ENCODE peak calls at places on chromosomes 13 and 19, in six cellular contexts. One of them, this sample, is unnamed.
A peak's percentile ranks its signal among the peaks of the same experiment; 100 is the strongest.

GRCh38 chr19:8069116-8069973 is 16.8 kb downstream of the CCL25 start:
- DNase-seq in epithelial cell of esophagus: no peak
- DNase-seq in A549: no peak
- DNase-seq in tibial artery: no peak
- DNase-seq in cardiac fibroblast: no peak
- DNase-seq in spleen: no peak
- DNase-seq in this sample: no peak

GRCh38 chr19:802497-802887 is 5.2 kb downstream of the PTBP1 start:
- DNase-seq in spleen: no peak
- DNase-seq in tibial artery: no peak
- DNase-seq in epithelial cell of esophagus: no peak
- DNase-seq in cardiac fibroblast: peak; percentile 54
- DNase-seq in A549: no peak
- DNase-seq in this sample: no peak

GRCh38 chr13:42474954-42475353 is 99.0 kb upstream of the TNFSF11 start:
- DNase-seq in spleen: no peak
- DNase-seq in A549: no peak
- DNase-seq in cardiac fibroblast: peak; percentile 53
- DNase-seq in tibial artery: no peak
- DNase-seq in epithelial cell of esophagus: no peak
- DNase-seq in this sample: no peak

GRCh38 chr13:97977376-97977705 is 23.9 kb downstream of the IPO5 start:
- DNase-seq in epithelial cell of esophagus: no peak
- DNase-seq in tibial artery: no peak
- DNase-seq in A549: no peak
- DNase-seq in cardiac fibroblast: no peak
- DNase-seq in spleen: no peak
- DNase-seq in this sample: peak; percentile 20

GRCh38 chr19:17121736-17122293 is 46.2 kb downstream of the MYO9B start:
- DNase-seq in A549: no peak
- DNase-seq in tibial artery: peak; percentile 85
- DNase-seq in spleen: no peak
- DNase-seq in cardiac fibroblast: peak; percentile 86
- DNase-seq in epithelial cell of esophagus: no peak
- DNase-seq in this sample: no peak

GRCh38 chr13:109750376-109750775 is 36.0 kb downstream of the IRS2 start:
- DNase-seq in tibial artery: no peak
- DNase-seq in spleen: no peak
- DNase-seq in A549: no peak
- DNase-seq in cardiac fibroblast: no peak
- DNase-seq in epithelial cell of esophagus: no peak
- DNase-seq in this sample: no peak

GRCh38 chr13:106612688-106613087 is 44.8 kb upstream of the ARGLU1 start:
- DNase-seq in A549: no peak
- DNase-seq in cardiac fibroblast: peak; percentile 78
- DNase-seq in spleen: no peak
- DNase-seq in tibial artery: no peak
- DNase-seq in epithelial cell of esophagus: peak; percentile 42
- DNase-seq in this sample: peak; percentile 12

GRCh38 chr19:30229524-30230174 is 142.5 kb upstream of the ZNF536 start:
- DNase-seq in cardiac fibroblast: no peak
- DNase-seq in A549: no peak
- DNase-seq in epithelial cell of esophagus: no peak
- DNase-seq in tibial artery: no peak
- DNase-seq in spleen: no peak
- DNase-seq in this sample: no peak

GRCh38 chr13:76330756-76331155 is 555.4 kb downstream of the KCTD12 start:
- DNase-seq in tibial artery: no peak
- DNase-seq in epithelial cell of esophagus: no peak
- DNase-seq in cardiac fibroblast: no peak
- DNase-seq in A549: no peak
- DNase-seq in spleen: no peak
- DNase-seq in this sample: no peak

GRCh38 chr19:1169921-1170885 is 3.9 kb downstream of the SBNO2 start:
- DNase-seq in tibial artery: no peak
- DNase-seq in cardiac fibroblast: peak; percentile 61
- DNase-seq in spleen: peak; percentile 79
- DNase-seq in epithelial cell of esophagus: peak; percentile 81
- DNase-seq in A549: no peak
- DNase-seq in this sample: peak; percentile 56

GRCh38 chr19:8831373-8831772 is 731 bp downstream of the ZNF558 start:
- DNase-seq in tibial artery: no peak
- DNase-seq in A549: no peak
- DNase-seq in spleen: no peak
- DNase-seq in cardiac fibroblast: no peak
- DNase-seq in epithelial cell of esophagus: no peak
- DNase-seq in this sample: no peak

GRCh38 chr19:44625531-44626066 is 12.2 kb downstream of the IGSF23 start:
- DNase-seq in cardiac fibroblast: no peak
- DNase-seq in spleen: no peak
- DNase-seq in A549: no peak
- DNase-seq in tibial artery: no peak
- DNase-seq in epithelial cell of esophagus: no peak
- DNase-seq in this sample: no peak

GRCh38 chr19:46919324-46919723 is 58.5 kb downstream of the ARHGAP35 start:
- DNase-seq in cardiac fibroblast: no peak
- DNase-seq in spleen: no peak
- DNase-seq in A549: no peak
- DNase-seq in tibial artery: no peak
- DNase-seq in epithelial cell of esophagus: peak; percentile 56
- DNase-seq in this sample: peak; percentile 63

GRCh38 chr13:76783798-76784197 is 102.4 kb downstream of the KCTD12 start:
- DNase-seq in A549: no peak
- DNase-seq in tibial artery: no peak
- DNase-seq in epithelial cell of esophagus: peak; percentile 30
- DNase-seq in spleen: no peak
- DNase-seq in cardiac fibroblast: no peak
- DNase-seq in this sample: peak; percentile 8

GRCh38 chr13:26964278-26965057 is 203.9 kb upstream of the GPR12 start:
- DNase-seq in tibial artery: no peak
- DNase-seq in cardiac fibroblast: peak; percentile 49
- DNase-seq in A549: no peak
- DNase-seq in spleen: no peak
- DNase-seq in epithelial cell of esophagus: no peak
- DNase-seq in this sample: no peak

GRCh38 chr19:56727731-56728130 is 56.2 kb upstream of the ZNF835 start:
- DNase-seq in A549: no peak
- DNase-seq in tibial artery: no peak
- DNase-seq in epithelial cell of esophagus: no peak
- DNase-seq in spleen: no peak
- DNase-seq in cardiac fibroblast: no peak
- DNase-seq in this sample: no peak

GRCh38 chr13:113915786-113916329 is 52.0 kb upstream of the GAS6 start:
- DNase-seq in spleen: no peak
- DNase-seq in tibial artery: no peak
- DNase-seq in cardiac fibroblast: no peak
- DNase-seq in A549: no peak
- DNase-seq in epithelial cell of esophagus: no peak
- DNase-seq in this sample: no peak

GRCh38 chr13:110379905-110380341 is 72.8 kb downstream of the COL4A2 start:
- DNase-seq in A549: no peak
- DNase-seq in spleen: no peak
- DNase-seq in tibial artery: no peak
- DNase-seq in epithelial cell of esophagus: peak; percentile 24
- DNase-seq in cardiac fibroblast: no peak
- DNase-seq in this sample: peak; percentile 51

GRCh38 chr19:16366433-16367268 is 42.0 kb downstream of the KLF2 start:
- DNase-seq in tibial artery: no peak
- DNase-seq in epithelial cell of esophagus: no peak
- DNase-seq in A549: no peak
- DNase-seq in cardiac fibroblast: no peak
- DNase-seq in spleen: peak; percentile 85
- DNase-seq in this sample: no peak

GRCh38 chr19:19105365-19106060 is 32.8 kb downstream of the TMEM161A start:
- DNase-seq in tibial artery: no peak
- DNase-seq in spleen: no peak
- DNase-seq in A549: peak; percentile 48
- DNase-seq in epithelial cell of esophagus: peak; percentile 65
- DNase-seq in cardiac fibroblast: peak; percentile 76
- DNase-seq in this sample: peak; percentile 41

GRCh38 chr19:19259741-19260140 is 13.4 kb downstream of the TM6SF2 start:
- DNase-seq in epithelial cell of esophagus: peak; percentile 36
- DNase-seq in cardiac fibroblast: no peak
- DNase-seq in spleen: no peak
- DNase-seq in A549: peak; percentile 53
- DNase-seq in tibial artery: no peak
- DNase-seq in this sample: peak; percentile 25

GRCh38 chr13:21986602-21987001 is 315.7 kb downstream of the FGF9 start:
- DNase-seq in spleen: no peak
- DNase-seq in A549: no peak
- DNase-seq in tibial artery: peak; percentile 84
- DNase-seq in cardiac fibroblast: peak; percentile 9
- DNase-seq in epithelial cell of esophagus: no peak
- DNase-seq in this sample: no peak

GRCh38 chr19:1904385-1905070 is 671 bp upstream of the ADAT3 start:
- DNase-seq in cardiac fibroblast: peak; percentile 39
- DNase-seq in tibial artery: no peak
- DNase-seq in spleen: no peak
- DNase-seq in epithelial cell of esophagus: peak; percentile 98
- DNase-seq in A549: no peak
- DNase-seq in this sample: peak; percentile 79

GRCh38 chr19:15124572-15125231 is 17.5 kb downstream of the SYDE1 start:
- DNase-seq in spleen: no peak
- DNase-seq in tibial artery: no peak
- DNase-seq in epithelial cell of esophagus: peak; percentile 36
- DNase-seq in cardiac fibroblast: no peak
- DNase-seq in A549: no peak
- DNase-seq in this sample: no peak

GRCh38 chr19:6712231-6712630 is 8.2 kb downstream of the C3 start:
- DNase-seq in epithelial cell of esophagus: no peak
- DNase-seq in A549: no peak
- DNase-seq in cardiac fibroblast: no peak
- DNase-seq in spleen: peak; percentile 47
- DNase-seq in tibial artery: no peak
- DNase-seq in this sample: no peak

DNA sequence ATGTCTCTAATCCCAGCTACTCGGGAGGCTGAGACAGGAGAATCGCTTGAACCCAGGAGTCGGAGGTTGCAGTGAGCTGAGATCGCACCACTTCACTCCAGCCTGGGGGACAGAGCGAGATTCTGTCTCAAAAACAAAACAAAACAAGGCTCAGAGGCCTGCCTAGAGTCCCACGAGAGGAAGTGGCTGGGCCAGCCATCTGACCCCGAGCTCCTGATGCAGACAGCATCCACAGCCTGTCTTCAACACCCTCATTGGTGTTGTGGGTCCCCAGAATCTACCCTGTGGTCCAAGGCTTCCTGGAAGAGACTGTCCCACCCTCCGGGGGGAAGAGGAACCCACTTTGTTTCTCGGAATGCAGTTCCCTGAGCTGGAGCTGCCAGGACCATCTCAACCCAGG is 24.7 kb downstream of the RFX1 start:
- DNase-seq in epithelial cell of esophagus: no peak
- DNase-seq in A549: no peak
- DNase-seq in cardiac fibroblast: no peak
- DNase-seq in tibial artery: no peak
- DNase-seq in spleen: no peak
- DNase-seq in this sample: no peak
- H3K4me3 ChIP-seq in epithelial cell of esophagus: no peak overlapping the region
- H3K4me3 ChIP-seq in A549: no peak overlapping the region
- H3K4me3 ChIP-seq in cardiac fibroblast: no peak overlapping the region
- H3K4me3 ChIP-seq in tibial artery: no peak overlapping the region
- H3K4me3 ChIP-seq in spleen: no peak overlapping the region
- H3K4me3 ChIP-seq in this sample: no peak overlapping the region

GRCh38 chr13:112450567-112451240 is 74.5 kb downstream of the SPACA7 start:
- DNase-seq in cardiac fibroblast: no peak
- DNase-seq in epithelial cell of esophagus: no peak
- DNase-seq in tibial artery: peak; percentile 31
- DNase-seq in spleen: peak; percentile 32
- DNase-seq in A549: no peak
- DNase-seq in this sample: no peak

GRCh38 chr13:112453874-112454647 is 77.9 kb downstream of the SPACA7 start:
- DNase-seq in epithelial cell of esophagus: no peak
- DNase-seq in spleen: peak; percentile 49
- DNase-seq in cardiac fibroblast: no peak
- DNase-seq in tibial artery: peak; percentile 51
- DNase-seq in A549: no peak
- DNase-seq in this sample: no peak

GRCh38 chr13:112453207-112453829 is 77.2 kb downstream of the SPACA7 start:
- DNase-seq in spleen: peak; percentile 59
- DNase-seq in epithelial cell of esophagus: no peak
- DNase-seq in tibial artery: no peak
- DNase-seq in A549: no peak
- DNase-seq in cardiac fibroblast: no peak
- DNase-seq in this sample: no peak

GRCh38 chr13:112451512-112452379 is 75.6 kb downstream of the SPACA7 start:
- DNase-seq in spleen: peak; percentile 67
- DNase-seq in epithelial cell of esophagus: no peak
- DNase-seq in cardiac fibroblast: no peak
- DNase-seq in tibial artery: peak; percentile 57
- DNase-seq in A549: no peak
- DNase-seq in this sample: no peak

GRCh38 chr13:112452380-112453206 is 76.4 kb downstream of the SPACA7 start:
- DNase-seq in A549: no peak
- DNase-seq in cardiac fibroblast: no peak
- DNase-seq in epithelial cell of esophagus: no peak
- DNase-seq in tibial artery: peak; percentile 63
- DNase-seq in spleen: peak; percentile 68
- DNase-seq in this sample: no peak
- TF ChIP-seq CTCF in A549: no peak
- TF ChIP-seq CTCF in cardiac fibroblast: no peak
- TF ChIP-seq CTCF in epithelial cell of esophagus: no peak
- TF ChIP-seq CTCF in tibial artery: no peak
- TF ChIP-seq CTCF in spleen: no peak
- TF ChIP-seq CTCF in this sample: no peak

GRCh38 chr19:50659318-50660082 is 10.3 kb downstream of the C19orf81 start:
- DNase-seq in spleen: no peak
- DNase-seq in A549: no peak
- DNase-seq in epithelial cell of esophagus: no peak
- DNase-seq in cardiac fibroblast: no peak
- DNase-seq in tibial artery: no peak
- DNase-seq in this sample: no peak

GRCh38 chr19:50657672-50658437 is 8.6 kb downstream of the C19orf81 start:
- DNase-seq in A549: peak; percentile 97
- DNase-seq in cardiac fibroblast: peak; percentile 99
- DNase-seq in spleen: peak; percentile 83
- DNase-seq in epithelial cell of esophagus: peak; percentile 43
- DNase-seq in tibial artery: peak; percentile 74
- DNase-seq in this sample: peak; percentile 48

GRCh38 chr19:50660083-50660366 is 10.8 kb downstream of the C19orf81 start:
- DNase-seq in spleen: no peak
- DNase-seq in A549: no peak
- DNase-seq in cardiac fibroblast: no peak
- DNase-seq in tibial artery: no peak
- DNase-seq in epithelial cell of esophagus: no peak
- DNase-seq in this sample: no peak

GRCh38 chr19:50657222-50657669 is 8.0 kb downstream of the C19orf81 start:
- DNase-seq in cardiac fibroblast: no peak
- DNase-seq in tibial artery: no peak
- DNase-seq in A549: no peak
- DNase-seq in spleen: no peak
- DNase-seq in epithelial cell of esophagus: no peak
- DNase-seq in this sample: no peak

GRCh38 chr19:50658438-50659317 is 9.4 kb downstream of the C19orf81 start:
- DNase-seq in cardiac fibroblast: peak; percentile 82
- DNase-seq in tibial artery: no peak
- DNase-seq in A549: peak; percentile 98
- DNase-seq in spleen: peak; percentile 82
- DNase-seq in epithelial cell of esophagus: peak; percentile 6
- DNase-seq in this sample: no peak
- H3K4me3 ChIP-seq in cardiac fibroblast: peak overlapping the region; percentile 44
- H3K4me3 ChIP-seq in tibial artery: peak overlapping the region; percentile 30
- H3K4me3 ChIP-seq in A549: peak overlapping the region; percentile 62
- H3K4me3 ChIP-seq in spleen: peak overlapping the region; percentile 24
- H3K4me3 ChIP-seq in epithelial cell of esophagus: no peak overlapping the region
- H3K4me3 ChIP-seq in this sample: peak overlapping the region; percentile 13

GRCh38 chr13:67048084-67048792 is 181.9 kb downstream of the PCDH9 start:
- DNase-seq in tibial artery: no peak
- DNase-seq in A549: no peak
- DNase-seq in spleen: no peak
- DNase-seq in epithelial cell of esophagus: peak; percentile 14
- DNase-seq in cardiac fibroblast: peak; percentile 93
- DNase-seq in this sample: peak; percentile 25
- TF ChIP-seq CTCF in tibial artery: no peak
- TF ChIP-seq CTCF in A549: no peak
- TF ChIP-seq CTCF in spleen: no peak
- TF ChIP-seq CTCF in epithelial cell of esophagus: no peak
- TF ChIP-seq CTCF in cardiac fibroblast: no peak
- TF ChIP-seq CTCF in this sample: no peak

This sample was measured in bronchial epithelial cell.